ENCODE peak calls at places on chromosomes 4 and X, in six cellular contexts. A is gastrocnemius medialis, V is breast epithelium, U is hepatocyte, Q is trophoblast cell, D is lung. N is an unnamed sample.

GRCh38 chr4:183601381-183601780 is 57.6 kb downstream of the RWDD4 start:
- DNase-seq in D (no peak), Q (no peak), U (no peak), V (no peak), A (no peak), N (no peak)

GRCh38 chrX:30892591-30892990 is 3.5 kb upstream of the TAB3 start:
- DNase-seq in V (no peak), U (peak; percentile 24), D (no peak), A (no peak), Q (peak; percentile 60), N (no peak)

GRCh38 chr4:7860600-7861158 is 79.0 kb downstream of the AFAP1 start:
- DNase-seq in V (no peak), A (no peak), U (no peak), Q (no peak), D (no peak), N (no peak)

GRCh38 chrX:9340619-9341304 is 124.1 kb upstream of the TBL1X start:
- DNase-seq in D (peak; percentile 55), U (peak; percentile 21), V (peak; percentile 36), Q (no peak), A (peak; percentile 43), N (no peak)

GRCh38 chr4:86809809-86810208 is 39.4 kb downstream of the SLC10A6 start:
- DNase-seq in Q (no peak), A (no peak), U (no peak), D (no peak), V (no peak), N (no peak)

GRCh38 chrX:118740276-118740889 is 13.0 kb downstream of the IL13RA1 start:
- DNase-seq in Q (no peak), A (no peak), V (no peak), U (no peak), D (no peak), N (no peak)

GRCh38 chr4:103011378-103012025 is 8.0 kb downstream of the SLC9B1 start:
- DNase-seq in D (peak; percentile 56), A (no peak), V (no peak), Q (peak; percentile 86), U (peak; percentile 8), N (no peak)

GRCh38 chr4:15550491-15550890 is 80.8 kb downstream of the CC2D2A start:
- DNase-seq in Q (no peak), A (no peak), D (no peak), V (no peak), U (no peak), N (no peak)

GRCh38 chr4:10085386-10085785 is 31.2 kb downstream of the WDR1 start:
- DNase-seq in Q (no peak), U (no peak), D (no peak), V (no peak), A (peak; percentile 23), N (no peak)

GRCh38 chr4:95465010-95465409 is 83.8 kb downstream of the UNC5C start:
- DNase-seq in Q (no peak), V (no peak), D (no peak), A (no peak), U (no peak), N (no peak)

GRCh38 chrX:27599928-27600327 is 9.8 kb downstream of the DCAF8L2 start:
- DNase-seq in V (no peak), A (no peak), Q (no peak), U (no peak), D (no peak), N (no peak)

GRCh38 chrX:11533211-11533651 is 132.5 kb downstream of the ARHGAP6 start:
- DNase-seq in V (no peak), A (no peak), Q (peak; percentile 19), D (no peak), U (peak; percentile 72), N (no peak)

GRCh38 chrX:131675596-131676194 is 131.8 kb downstream of the OR13H1 start:
- DNase-seq in V (no peak), U (peak; percentile 19), D (no peak), Q (no peak), A (no peak), N (no peak)

GRCh38 chr4:137755033-137755471 is 222.8 kb upstream of the PCDH18 start:
- DNase-seq in V (no peak), Q (no peak), D (no peak), U (no peak), A (no peak), N (no peak)

GRCh38 chr4:78426972-78427371 is 124.6 kb upstream of the ANXA3 start:
- DNase-seq in D (no peak), Q (no peak), A (no peak), V (no peak), U (no peak), N (no peak)

GRCh38 chrX:111151764-111152163 is 55.8 kb downstream of the PAK3 start:
- DNase-seq in U (no peak), V (no peak), Q (peak; percentile 47), A (no peak), D (no peak), N (no peak)

GRCh38 chrX:84224741-84225140 is 36.7 kb upstream of the RPS6KA6 start:
- DNase-seq in V (no peak), D (no peak), U (no peak), A (no peak), Q (no peak), N (no peak)

GRCh38 chrX:1673337-1673736 is 58.5 kb downstream of the ASMT start:
- DNase-seq in D (no peak), V (no peak), Q (peak; percentile 35), A (no peak), U (peak; percentile 29), N (no peak)

GRCh38 chrX:154017766-154018517 is 1.8 kb downstream of the IRAK1 start:
- DNase-seq in V (no peak), Q (no peak), U (no peak), A (no peak), D (no peak), N (no peak)

GRCh38 chrX:154020500-154021115 is 906 bp upstream of the IRAK1 start:
- DNase-seq in D (no peak), A (no peak), Q (no peak), V (no peak), U (no peak), N (no peak)

GRCh38 chrX:154018518-154019060 is 1.1 kb downstream of the IRAK1 start:
- DNase-seq in D (no peak), U (no peak), Q (no peak), V (no peak), A (no peak), N (no peak)

GRCh38 chrX:154019633-154020499 is at the start of gene IRAK1:
- DNase-seq in Q (peak; percentile 32), A (peak; percentile 57), U (peak; percentile 77), D (peak; percentile 47), V (no peak), N (no peak)

DNA sequence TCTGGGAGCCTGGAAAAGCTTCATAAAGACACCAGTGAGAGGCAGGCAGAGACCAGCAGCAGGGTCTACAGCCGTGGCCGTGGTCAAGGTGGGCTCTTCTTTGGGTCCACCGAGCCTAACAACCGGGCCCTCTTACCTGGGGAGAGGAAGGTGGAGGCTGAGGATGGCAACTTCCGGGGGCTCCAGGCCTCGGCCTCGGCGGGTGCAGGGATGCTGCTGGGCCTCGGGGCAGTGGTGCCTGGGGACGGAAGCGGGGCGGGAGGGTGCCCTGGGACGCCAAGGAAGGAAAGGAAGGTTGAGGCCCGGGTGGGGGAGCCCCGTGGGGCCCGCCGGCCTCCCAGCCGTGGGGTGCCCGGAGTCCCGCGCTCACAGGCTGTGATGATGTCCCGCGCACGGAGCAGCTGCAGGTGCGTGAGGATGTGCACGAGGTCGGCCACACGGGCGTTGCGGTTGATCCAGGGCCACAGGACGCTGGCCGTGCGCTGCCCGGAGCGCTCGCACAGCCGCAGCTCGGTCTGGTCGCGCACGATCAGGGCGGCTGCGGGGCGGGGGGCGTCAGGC is 561 bp downstream of the IRAK1 start:
- DNase-seq in Q (no peak), U (no peak), A (no peak), D (no peak), V (no peak), N (no peak)
- H3K4me3 ChIP-seq in Q (peak overlapping the region; percentile 70), U (no peak overlapping the region), A (peak overlapping the region; percentile 64), D (peak overlapping the region; percentile 65), V (peak overlapping the region; percentile 62), N (peak overlapping the region; percentile 57)

GRCh38 chr4:789571-790465 is 36.1 kb downstream of the CPLX1 start:
- DNase-seq in A (no peak), U (no peak), D (no peak), V (no peak), Q (no peak), N (no peak)

GRCh38 chr4:788636-789297 is 37.2 kb downstream of the CPLX1 start:
- DNase-seq in D (no peak), Q (no peak), V (no peak), U (no peak), A (no peak), N (no peak)

GRCh38 chr4:791866-792630 is 33.9 kb downstream of the CPLX1 start:
- DNase-seq in Q (no peak), V (peak; percentile 55), A (no peak), D (no peak), U (no peak), N (no peak)

GRCh38 chr4:791201-791865 is 34.6 kb downstream of the CPLX1 start:
- DNase-seq in Q (no peak), V (no peak), D (no peak), U (no peak), A (no peak), N (no peak)

GRCh38 chr4:790466-790820 is 35.5 kb downstream of the CPLX1 start:
- DNase-seq in U (no peak), Q (no peak), D (no peak), A (no peak), V (no peak), N (no peak)
- H3K27me3 ChIP-seq in U (peaks cover 51% of the 10 kb centered on the region), Q (peaks cover 39% of the 10 kb centered on the region), D (peaks cover 13% of the 10 kb centered on the region), A (peaks cover 65% of the 10 kb centered on the region), V (peaks cover 9% of the 10 kb centered on the region), N (peaks cover 7% of the 10 kb centered on the region)

DNA sequence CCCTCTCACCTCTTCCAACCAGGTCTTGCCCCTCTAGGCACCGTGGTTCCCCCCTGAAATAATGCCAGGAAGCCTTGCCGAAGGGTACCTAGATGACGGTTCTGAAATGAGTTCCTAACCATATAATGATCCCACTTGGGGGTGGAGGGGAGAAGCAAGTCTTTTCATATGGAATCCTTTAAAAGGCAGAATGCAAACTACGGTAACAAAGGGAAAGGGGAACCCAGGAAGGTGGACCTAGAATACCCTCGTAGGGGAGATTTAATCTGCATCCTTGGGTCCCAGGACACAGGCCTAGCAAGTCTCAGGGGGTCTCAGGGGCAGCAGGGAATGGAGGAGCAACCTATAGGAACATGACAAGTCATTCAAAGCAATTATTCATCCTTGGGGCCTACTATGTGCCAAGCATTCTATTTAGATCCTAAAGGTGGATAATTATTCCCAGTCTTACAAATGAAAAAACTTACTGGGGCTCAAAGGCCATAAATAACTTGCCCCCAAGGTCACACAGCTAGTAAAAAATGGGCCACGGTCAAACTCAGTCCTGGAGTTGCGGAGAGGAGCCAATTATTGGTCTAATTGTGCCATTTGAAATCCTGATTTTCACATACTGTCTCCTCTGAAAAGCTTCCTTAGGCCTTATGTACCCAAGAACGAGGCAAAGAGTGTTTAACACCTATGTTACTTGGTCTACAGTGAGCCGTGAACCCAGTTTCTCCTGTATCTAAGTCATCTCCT is 8.8 kb downstream of the BCOR start:
- DNase-seq in Q (no peak), D (no peak), A (no peak), U (no peak), V (no peak), N (no peak)
- H3K4me1 ChIP-seq in Q (peaks cover 32% of the 10 kb centered on the region), D (peaks cover 18% of the 10 kb centered on the region), A (peaks cover 70% of the 10 kb centered on the region), U (peaks cover 92% of the 10 kb centered on the region), V (no peaks in the 10 kb centered on the region), N (peaks cover 60% of the 10 kb centered on the region)

DNA sequence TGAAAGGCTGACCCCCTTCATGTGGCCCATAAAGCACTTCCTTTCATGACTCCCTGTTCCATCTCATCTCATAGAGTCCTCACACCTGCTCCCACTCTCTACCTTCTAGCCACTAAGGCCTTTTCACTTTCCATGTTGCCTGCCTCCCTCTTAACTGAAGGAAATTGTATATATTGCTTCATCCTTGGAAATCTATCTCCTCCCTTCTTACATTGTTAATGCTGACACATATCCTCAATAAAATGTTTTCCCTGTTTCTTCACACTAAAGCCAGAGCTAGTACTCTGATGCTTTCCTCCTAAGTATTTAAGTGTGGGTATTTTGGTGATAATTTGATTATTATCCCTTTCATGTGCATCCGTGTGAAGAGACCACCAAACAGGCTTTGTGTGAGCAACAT is 830.1 kb downstream of the FAT4 start:
- DNase-seq in V (no peak), D (no peak), Q (no peak), A (no peak), U (no peak), N (no peak)
- H3K4me3 ChIP-seq in V (no peak overlapping the region), D (no peak overlapping the region), Q (no peak overlapping the region), A (no peak overlapping the region), U (no peak overlapping the region), N (no peak overlapping the region)